ENCODE peak calls at places on chromosome 4, in five cellular contexts. P is cardiac muscle cell; Q is right cardiac atrium; L is astrocyte of the cerebellum; Z is CD8-positive, alpha-beta memory T cell. V is an unnamed sample.

GRCh38 chr4:67883463-67883862 is 339 bp downstream of the TMPRSS11D start:
- DNase-seq in L (no peak), Z (no peak), P (no peak), Q (no peak), V (no peak)

GRCh38 chr4:655735-656151 is 18.3 kb downstream of the ATP5ME start:
- DNase-seq in Q (no peak), Z (no peak), P (no peak), L (no peak), V (peak; percentile 59)

GRCh38 chr4:6991771-6992557 is 51.2 kb upstream of the TADA2B start:
- DNase-seq in Q (peak; percentile 61), L (peak; percentile 90), P (no peak), Z (no peak), V (peak; percentile 61)

GRCh38 chr4:92047209-92047877 is 256.4 kb upstream of the GRID2 start:
- DNase-seq in P (peak; percentile 10), Q (no peak), L (peak; percentile 28), Z (no peak), V (no peak)

GRCh38 chr4:66911898-66912297 is 633.4 kb downstream of the CENPC start:
- DNase-seq in Q (no peak), Z (no peak), P (no peak), L (peak; percentile 89), V (no peak)

GRCh38 chr4:168978001-168978700 is 31.9 kb downstream of the CBR4 start:
- DNase-seq in L (no peak), Q (no peak), Z (no peak), P (no peak), V (no peak)

GRCh38 chr4:128386761-128387599 is 99.4 kb upstream of the PGRMC2 start:
- DNase-seq in L (peak; percentile 98), Z (no peak), Q (peak; percentile 94), P (no peak), V (peak; percentile 95)

GRCh38 chr4:70688795-70689231 is 481 bp downstream of the UTP3 start:
- DNase-seq in P (no peak), Q (no peak), Z (no peak), L (no peak), V (no peak)

GRCh38 chr4:147617841-147618421 is 734 bp downstream of the TMEM184C start:
- DNase-seq in Q (no peak), L (no peak), Z (no peak), P (no peak), V (no peak)

GRCh38 chr4:55838356-55838755 is 15.1 kb upstream of the EXOC1 start:
- DNase-seq in L (no peak), Q (no peak), Z (no peak), P (no peak), V (no peak)

GRCh38 chr4:40749717-40750460 is at the start of gene NSUN7:
- DNase-seq in Q (peak; percentile 85), L (no peak), P (peak; percentile 79), Z (no peak), V (peak; percentile 87)

GRCh38 chr4:19382993-19383392 is 868.7 kb upstream of the SLIT2 start:
- DNase-seq in Z (no peak), L (peak; percentile 71), P (no peak), Q (no peak), V (no peak)

GRCh38 chr4:81453024-81453423 is 18.7 kb downstream of the RASGEF1B start:
- DNase-seq in P (no peak), Q (no peak), L (no peak), Z (no peak), V (no peak)

GRCh38 chr4:164977243-164978164 is at the start of gene TRIM61:
- DNase-seq in Q (peak; percentile 93), L (no peak), Z (peak; percentile 10), P (peak; percentile 64), V (peak; percentile 86)
- H3K4me3 ChIP-seq in Q (peak within 1 kb of the TSS; percentile 71), L (peak within 1 kb of the TSS; percentile 20), Z (peak within 1 kb of the TSS; percentile 68), P (peak within 1 kb of the TSS; percentile 71), V (peak within 1 kb of the TSS; percentile 38)

DNA sequence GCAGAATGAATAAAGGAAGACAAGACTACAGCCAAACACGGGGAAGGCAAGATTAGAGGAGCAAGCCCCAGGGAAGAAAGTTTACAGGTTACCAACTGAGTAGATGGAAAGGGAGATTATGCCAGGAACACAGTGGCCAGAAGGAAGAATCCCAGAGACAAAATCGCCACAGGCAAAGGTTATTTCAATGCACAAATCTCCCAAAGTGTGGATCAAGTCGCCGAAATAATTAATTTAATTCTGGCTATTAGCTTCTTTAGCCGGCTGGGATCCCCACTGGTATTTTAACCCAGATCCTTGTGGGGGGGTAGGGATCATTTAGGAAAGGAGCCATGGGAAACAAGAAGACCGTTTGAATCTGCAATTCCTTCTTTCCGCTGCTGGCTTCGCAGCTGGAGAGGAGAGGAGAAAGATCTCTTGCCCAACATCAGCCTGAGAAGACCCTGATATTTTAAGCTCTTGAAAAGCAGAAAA is 171.0 kb downstream of the DHX15 start:
- DNase-seq in P (no peak), Z (no peak), Q (no peak), L (no peak), V (no peak)
- H3K4me3 ChIP-seq in P (no peak overlapping the region), Z (no peak overlapping the region), Q (no peak overlapping the region), L (no peak overlapping the region), V (no peak overlapping the region)

GRCh38 chr4:106297636-106298035 is 18.4 kb downstream of the TBCK start:
- DNase-seq in L (no peak), Q (no peak), Z (no peak), P (no peak), V (no peak)
- H3K4me3 ChIP-seq in L (no peak overlapping the region), Q (no peak overlapping the region), Z (no peak overlapping the region), P (no peak overlapping the region), V (no peak overlapping the region)

GRCh38 chr4:182715548-182715947 is 201.6 kb downstream of the DCTD start:
- DNase-seq in Q (no peak), P (no peak), L (no peak), Z (no peak), V (no peak)

GRCh38 chr4:182717788-182718583 is 199.2 kb downstream of the DCTD start:
- DNase-seq in Q (no peak), Z (no peak), L (no peak), P (no peak), V (no peak)

GRCh38 chr4:182711211-182711610 is 206.0 kb downstream of the DCTD start:
- DNase-seq in Q (no peak), L (no peak), Z (no peak), P (no peak), V (no peak)

DNA sequence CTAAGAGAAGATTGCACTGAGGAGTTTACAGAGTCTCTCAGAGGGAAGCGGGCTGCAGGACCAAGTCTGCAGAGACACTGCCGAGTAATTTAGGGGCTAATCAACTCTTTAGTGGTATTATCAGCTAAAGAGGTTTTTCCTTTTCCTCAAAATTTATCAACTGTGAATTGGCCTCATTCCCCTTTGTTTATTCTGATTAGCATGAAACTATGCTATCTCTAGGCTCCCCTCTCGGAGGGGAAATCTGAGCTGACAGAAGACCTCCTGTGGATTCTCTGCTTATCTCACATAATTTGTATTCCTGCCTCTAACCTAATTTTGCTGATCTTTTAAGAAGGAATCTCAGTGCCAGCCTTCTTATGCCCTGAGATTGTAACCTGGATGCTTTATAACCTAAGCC is 201.0 kb downstream of the DCTD start:
- DNase-seq in Z (no peak), P (no peak), L (no peak), Q (no peak), V (no peak)
- H3K4me3 ChIP-seq in Z (no peak overlapping the region), P (no peak overlapping the region), L (no peak overlapping the region), Q (no peak overlapping the region), V (no peak overlapping the region)

DNA sequence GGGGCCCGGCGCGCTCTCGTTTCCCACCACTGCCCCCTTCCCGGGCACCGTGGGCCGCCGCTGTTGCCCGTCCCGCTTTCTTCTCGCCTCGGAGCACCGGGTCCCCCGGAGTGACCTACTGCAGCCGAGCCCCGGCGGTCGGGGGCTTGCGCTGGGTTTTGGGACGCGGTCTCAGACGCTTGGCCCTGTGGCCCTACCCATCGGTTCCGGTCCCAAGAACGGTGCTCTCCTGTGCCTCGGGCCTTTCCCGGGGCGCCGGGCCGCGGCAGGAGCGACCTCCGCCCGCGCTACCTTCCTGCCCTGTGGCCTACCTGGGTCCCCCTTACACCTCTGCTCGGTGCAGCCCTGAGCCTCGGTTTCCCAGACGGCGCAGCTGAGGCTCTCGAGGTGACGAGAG is 21.6 kb upstream of the HMX1 start:
- DNase-seq in P (no peak), L (no peak), Q (peak; percentile 33), Z (no peak), V (no peak)
- H3K4me3 ChIP-seq in P (no peak overlapping the region), L (no peak overlapping the region), Q (no peak overlapping the region), Z (no peak overlapping the region), V (no peak overlapping the region)

GRCh38 chr4:184448828-184449227 is 25.5 kb downstream of the IRF2 start:
- DNase-seq in Z (no peak), L (no peak), P (no peak), Q (peak; percentile 59), V (peak; percentile 58)
- H3K4me3 ChIP-seq in Z (no peak overlapping the region), L (peak overlapping the region; percentile 28), P (no peak overlapping the region), Q (peak overlapping the region; percentile 29), V (no peak overlapping the region)

GRCh38 chr4:30722092-30722915 is 2.1 kb downstream of the PCDH7 start:
- DNase-seq in Q (peak; percentile 42), Z (no peak), P (no peak), L (no peak), V (peak; percentile 78)

GRCh38 chr4:30722916-30723270 is 2.7 kb downstream of the PCDH7 start:
- DNase-seq in Z (no peak), P (peak; percentile 48), L (no peak), Q (peak; percentile 28), V (peak; percentile 42)

GRCh38 chr4:30725562-30725961 is 5.4 kb downstream of the PCDH7 start:
- DNase-seq in Q (no peak), L (no peak), Z (no peak), P (no peak), V (no peak)

GRCh38 chr4:30726090-30726668 is 6.0 kb downstream of the PCDH7 start:
- DNase-seq in Q (no peak), L (no peak), Z (no peak), P (no peak), V (no peak)

DNA sequence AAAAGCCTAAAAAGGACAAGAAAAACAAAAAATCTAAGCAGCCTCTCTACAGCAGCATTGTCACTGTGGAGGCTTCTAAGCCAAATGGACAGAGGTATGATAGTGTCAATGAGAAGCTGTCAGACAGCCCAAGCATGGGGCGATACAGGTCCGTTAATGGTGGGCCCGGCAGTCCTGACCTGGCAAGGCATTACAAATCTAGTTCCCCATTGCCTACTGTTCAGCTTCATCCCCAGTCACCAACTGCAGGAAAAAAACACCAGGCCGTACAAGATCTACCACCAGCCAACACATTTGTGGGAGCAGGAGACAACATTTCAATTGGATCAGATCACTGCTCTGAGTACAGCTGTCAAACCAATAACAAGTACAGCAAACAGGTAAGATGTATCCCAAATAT is 4.0 kb downstream of the PCDH7 start:
- DNase-seq in Z (no peak), P (peak; percentile 40), L (no peak), Q (no peak), V (peak; percentile 63)
- H3K4me3 ChIP-seq in Z (no peak overlapping the region), P (peak overlapping the region; percentile 92), L (peak overlapping the region; percentile 62), Q (no peak overlapping the region), V (peak overlapping the region; percentile 92)

V was measured in aorta.